ENCODE peak calls at places on chromosomes 5 and 9, in ten cellular contexts. C is SJSA1; Q is HCT116; F is naive thymus-derived CD4-positive, alpha-beta T cell; I is ovary; U is vagina; R is colonic mucosa; B is right lobe of liver; G is OCI-LY7; E is small intestine. W is an unnamed sample.

GRCh38 chr9:74355107-74355506 is 142.0 kb upstream of the RORB start:
- DNase-seq in G (no peak), B (no peak), E (no peak), R (no peak), C (no peak), Q (no peak), U (no peak), F (no peak), I (no peak), W (no peak)

GRCh38 chr5:126309860-126310259 is 113.3 kb upstream of the GRAMD2B start:
- DNase-seq in F (no peak), C (no peak), R (no peak), I (no peak), B (no peak), E (no peak), U (no peak), Q (no peak), G (no peak), W (no peak)

GRCh38 chr9:33742519-33742918 is 52.8 kb upstream of the PRSS3 start:
- DNase-seq in C (no peak), U (no peak), G (peak; percentile 19), E (peak; percentile 73), R (no peak), Q (peak; percentile 71), F (no peak), I (no peak), B (no peak), W (no peak)

GRCh38 chr5:6338871-6339270 is 39.5 kb downstream of the MED10 start:
- DNase-seq in B (no peak), I (no peak), E (no peak), R (no peak), Q (no peak), F (no peak), G (no peak), U (no peak), C (no peak), W (no peak)

GRCh38 chr5:150082889-150083288 is 3.5 kb downstream of the CSF1R start:
- DNase-seq in Q (no peak), B (no peak), U (no peak), R (peak; percentile 16), F (no peak), I (no peak), E (no peak), C (no peak), G (no peak), W (no peak)

GRCh38 chr5:125486634-125487033 is 740.2 kb upstream of the ZNF608 start:
- DNase-seq in F (no peak), R (no peak), E (no peak), G (no peak), C (peak; percentile 76), B (no peak), Q (no peak), U (no peak), I (no peak), W (no peak)

GRCh38 chr5:134127376-134127861 is 12.9 kb downstream of the TCF7 start:
- DNase-seq in B (no peak), Q (no peak), C (peak; percentile 80), R (no peak), F (no peak), U (no peak), I (peak; percentile 21), E (no peak), G (peak; percentile 36), W (no peak)

GRCh38 chr9:119289740-119290139 is 79.5 kb downstream of the BRINP1 start:
- DNase-seq in I (no peak), C (no peak), G (peak; percentile 65), E (peak; percentile 45), Q (no peak), U (no peak), F (no peak), R (peak; percentile 57), B (no peak), W (no peak)

GRCh38 chr5:155250601-155251000 is 237.0 kb downstream of the KIF4B start:
- DNase-seq in C (no peak), G (no peak), Q (no peak), U (no peak), E (no peak), F (no peak), I (no peak), B (no peak), R (no peak), W (no peak)

GRCh38 chr9:81874926-81875325 is 53.3 kb upstream of the SPATA31D4 start:
- DNase-seq in B (no peak), F (no peak), R (peak; percentile 57), I (no peak), U (no peak), G (no peak), C (peak; percentile 85), E (no peak), Q (no peak), W (no peak)

DNA sequence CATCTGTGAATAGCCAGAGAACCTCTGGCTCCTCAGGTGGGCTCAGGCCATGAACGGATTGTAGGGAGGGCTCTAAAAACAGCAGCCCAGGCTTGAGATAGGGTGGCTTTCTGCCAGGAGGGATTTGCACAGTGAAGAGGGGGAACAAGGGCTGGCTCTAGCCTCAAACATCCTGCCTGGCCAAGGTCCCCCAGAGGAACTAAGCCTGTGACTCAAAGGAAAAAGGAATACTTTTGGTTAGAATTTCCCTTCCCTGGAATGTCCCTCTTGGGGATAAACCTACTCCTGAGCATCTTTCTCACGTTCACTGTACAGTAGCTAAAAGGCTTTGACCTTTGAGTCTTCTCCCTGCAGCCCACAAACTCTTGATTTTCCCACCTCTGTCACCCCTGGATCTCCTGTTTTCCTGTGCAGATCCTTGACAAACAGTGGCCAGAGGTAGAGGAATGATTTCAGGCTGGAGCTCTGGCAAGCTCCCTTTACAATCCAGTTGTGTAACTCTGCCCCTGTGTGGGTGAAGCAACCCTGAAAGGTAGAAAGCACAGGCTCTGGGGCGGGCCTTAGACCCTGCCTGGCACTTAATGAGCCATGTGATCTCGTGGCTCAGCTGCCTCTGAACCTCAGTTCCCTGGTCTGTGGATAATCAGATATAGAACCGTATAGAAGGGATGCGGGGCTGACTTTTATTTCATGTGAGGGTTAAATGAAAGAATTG is 17.4 kb downstream of the SEC61B start:
- DNase-seq in R (no peak), E (no peak), I (no peak), U (no peak), Q (no peak), F (no peak), B (peak; percentile 52), C (no peak), G (no peak), W (no peak)
- H3K27ac ChIP-seq in R (no peak overlapping the region), E (no peak overlapping the region), I (no peak overlapping the region), U (no peak overlapping the region), Q (no peak overlapping the region), F (no peak overlapping the region), B (no peak overlapping the region), C (no peak overlapping the region), G (peak overlapping the region; percentile 11), W (no peak overlapping the region)

GRCh38 chr5:73234156-73234555 is 61.2 kb downstream of the TMEM174 start:
- DNase-seq in F (no peak), E (no peak), U (no peak), C (no peak), I (no peak), B (no peak), Q (no peak), R (no peak), G (no peak), W (no peak)

GRCh38 chr5:73231245-73231778 is 58.3 kb downstream of the TMEM174 start:
- DNase-seq in R (no peak), U (no peak), B (no peak), E (no peak), Q (no peak), I (no peak), G (no peak), F (no peak), C (no peak), W (no peak)

GRCh38 chr5:73233053-73233460 is 60.1 kb downstream of the TMEM174 start:
- DNase-seq in R (no peak), C (no peak), I (no peak), E (no peak), F (no peak), Q (no peak), B (no peak), U (no peak), G (no peak), W (no peak)

GRCh38 chr5:73232266-73233041 is 59.5 kb downstream of the TMEM174 start:
- DNase-seq in E (no peak), R (no peak), G (no peak), F (no peak), Q (no peak), U (no peak), I (no peak), C (peak; percentile 33), B (no peak), W (no peak)

DNA sequence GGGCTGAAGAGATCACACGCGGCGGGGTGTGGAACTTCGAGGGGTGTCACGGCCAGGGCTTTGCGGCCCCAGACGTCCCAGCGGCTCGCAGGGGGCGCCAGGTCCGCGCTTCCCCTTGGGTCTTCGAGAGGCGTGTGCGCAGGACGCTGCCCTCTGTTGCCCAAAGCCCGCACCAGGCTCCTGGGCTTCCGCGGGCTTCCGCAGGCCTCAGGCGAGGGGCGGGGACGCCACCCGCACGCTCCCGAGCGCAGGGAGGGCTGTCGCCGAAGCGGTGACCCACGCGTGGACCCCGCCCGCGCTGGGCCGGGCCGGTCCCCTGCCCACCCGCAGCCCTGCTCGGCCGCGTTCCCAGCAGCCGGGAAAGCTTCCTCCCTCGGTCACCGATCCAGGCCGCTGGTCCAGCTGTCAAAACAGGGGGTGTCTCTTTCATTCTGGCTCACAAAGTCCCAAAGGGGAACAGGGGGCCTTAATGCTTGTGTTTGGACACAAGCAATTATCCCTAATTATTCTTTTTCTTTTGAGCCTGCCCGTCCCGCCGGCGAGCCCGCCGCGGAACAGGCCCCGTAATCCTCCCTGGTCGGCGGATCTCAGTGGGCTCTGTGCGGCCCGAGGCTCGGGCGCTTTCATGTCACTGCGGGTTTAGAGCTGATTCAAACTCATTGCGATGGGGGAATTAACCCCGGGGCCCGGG is 60.6 kb downstream of the TMEM174 start:
- DNase-seq in R (no peak), U (no peak), G (no peak), B (no peak), E (no peak), F (no peak), C (no peak), Q (no peak), I (no peak), W (no peak)
- H3K4me3 ChIP-seq in R (peak overlapping the region; percentile 30), U (peak overlapping the region; percentile 30), G (no peak overlapping the region), B (peak overlapping the region; percentile 24), E (peak overlapping the region; percentile 37), F (peak overlapping the region; percentile 41), C (no peak overlapping the region), Q (no peak overlapping the region), I (peak overlapping the region; percentile 29), W (peak overlapping the region; percentile 37)

GRCh38 chr9:71764438-71764837 is 3.9 kb downstream of the CEMIP2 start:
- DNase-seq in Q (no peak), B (no peak), F (no peak), R (peak; percentile 19), C (no peak), I (no peak), U (no peak), G (no peak), E (peak; percentile 61), W (no peak)
- H3K4me1 ChIP-seq in Q (peaks cover 65% of the 10 kb centered on the region), B (peaks cover 76% of the 10 kb centered on the region), F (peaks cover 55% of the 10 kb centered on the region), R (peaks cover 17% of the 10 kb centered on the region), C (peaks cover 48% of the 10 kb centered on the region), I (peaks cover 5% of the 10 kb centered on the region), U (peaks cover 50% of the 10 kb centered on the region), G (peaks cover 5% of the 10 kb centered on the region), E (peaks cover 17% of the 10 kb centered on the region), W (peaks cover 63% of the 10 kb centered on the region)

DNA sequence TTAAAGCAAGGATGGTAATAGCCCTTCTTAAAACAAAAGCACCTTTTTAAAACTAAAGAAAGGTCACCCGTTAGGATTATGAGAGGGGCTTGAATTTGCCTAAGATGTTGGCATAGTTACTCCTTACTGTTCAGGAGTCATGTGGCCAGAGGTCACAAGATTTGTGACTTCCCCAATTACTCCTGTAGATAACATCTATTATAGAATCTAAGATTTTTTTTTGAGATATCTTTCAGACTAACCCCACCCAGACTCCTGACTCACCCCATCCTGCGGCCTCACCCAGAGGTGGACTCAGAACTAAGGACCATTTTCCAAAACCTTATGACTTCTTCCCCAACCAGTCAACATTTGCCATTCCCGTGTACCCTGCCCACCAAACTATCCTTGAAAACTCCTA is 2.4 kb downstream of the CD180 start:
- DNase-seq in Q (no peak), I (no peak), G (no peak), B (no peak), C (no peak), R (no peak), U (no peak), F (no peak), E (no peak), W (no peak)
- H3K27ac ChIP-seq in Q (no peak overlapping the region), I (no peak overlapping the region), G (peak overlapping the region; percentile 75), B (no peak overlapping the region), C (no peak overlapping the region), R (no peak overlapping the region), U (no peak overlapping the region), F (no peak overlapping the region), E (no peak overlapping the region), W (no peak overlapping the region)